ENCODE peak calls at places on chromosomes 7 and 10, in four cellular contexts. One of them, this sample, is unnamed.

GRCh38 chr7:107564553-107565298 is 955 bp downstream of the DUS4L start:
- DNase-seq in fibroblast of the aortic adventitia: peak; percentile 88
- DNase-seq in spleen: no peak
- DNase-seq in upper lobe of right lung: no peak
- DNase-seq in this sample: no peak

GRCh38 chr10:27297848-27298524 is 57.4 kb upstream of the ACBD5 start:
- DNase-seq in spleen: no peak
- DNase-seq in upper lobe of right lung: no peak
- DNase-seq in fibroblast of the aortic adventitia: no peak
- DNase-seq in this sample: no peak

GRCh38 chr7:141558544-141559183 is 7.5 kb downstream of the AGK start:
- DNase-seq in upper lobe of right lung: no peak
- DNase-seq in spleen: no peak
- DNase-seq in fibroblast of the aortic adventitia: peak; percentile 7
- DNase-seq in this sample: no peak

GRCh38 chr10:119370046-119370770 is 162.8 kb downstream of the GRK5 start:
- DNase-seq in upper lobe of right lung: peak; percentile 52
- DNase-seq in spleen: no peak
- DNase-seq in fibroblast of the aortic adventitia: peak; percentile 93
- DNase-seq in this sample: no peak

GRCh38 chr7:71131753-71132520 is at the start of gene GALNT17:
- DNase-seq in fibroblast of the aortic adventitia: no peak
- DNase-seq in upper lobe of right lung: no peak
- DNase-seq in spleen: peak; percentile 70
- DNase-seq in this sample: peak; percentile 52

GRCh38 chr7:139727151-139727705 is 50.6 kb downstream of the HIPK2 start:
- DNase-seq in fibroblast of the aortic adventitia: peak; percentile 53
- DNase-seq in spleen: no peak
- DNase-seq in upper lobe of right lung: no peak
- DNase-seq in this sample: no peak

GRCh38 chr7:154744226-154744860 is 258.6 kb downstream of the PAXIP1 start:
- DNase-seq in fibroblast of the aortic adventitia: no peak
- DNase-seq in spleen: no peak
- DNase-seq in upper lobe of right lung: peak; percentile 73
- DNase-seq in this sample: peak; percentile 84

GRCh38 chr10:110774069-110775021 is 97.4 kb upstream of the PDCD4 start:
- DNase-seq in fibroblast of the aortic adventitia: peak; percentile 53
- DNase-seq in spleen: no peak
- DNase-seq in upper lobe of right lung: no peak
- DNase-seq in this sample: no peak

GRCh38 chr10:43117031-43117776 is 21.0 kb upstream of the CSGALNACT2 start:
- DNase-seq in fibroblast of the aortic adventitia: no peak
- DNase-seq in upper lobe of right lung: peak; percentile 61
- DNase-seq in spleen: peak; percentile 70
- DNase-seq in this sample: no peak

GRCh38 chr10:66176772-66177171 is 749.1 kb upstream of the LRRTM3 start:
- DNase-seq in fibroblast of the aortic adventitia: no peak
- DNase-seq in upper lobe of right lung: no peak
- DNase-seq in spleen: no peak
- DNase-seq in this sample: no peak

GRCh38 chr7:80614911-80615310 is 23.5 kb upstream of the CD36 start:
- DNase-seq in fibroblast of the aortic adventitia: no peak
- DNase-seq in upper lobe of right lung: no peak
- DNase-seq in spleen: no peak
- DNase-seq in this sample: no peak

GRCh38 chr7:139121-139520 is 53.2 kb upstream of the FAM20C start:
- DNase-seq in spleen: peak; percentile 41
- DNase-seq in fibroblast of the aortic adventitia: no peak
- DNase-seq in upper lobe of right lung: peak; percentile 25
- DNase-seq in this sample: no peak

GRCh38 chr7:100793806-100794660 is 33.3 kb downstream of the EPHB4 start:
- DNase-seq in fibroblast of the aortic adventitia: no peak
- DNase-seq in spleen: no peak
- DNase-seq in upper lobe of right lung: no peak
- DNase-seq in this sample: no peak

GRCh38 chr7:100878685-100879084 is 3.8 kb downstream of the SRRT start:
- DNase-seq in upper lobe of right lung: no peak
- DNase-seq in fibroblast of the aortic adventitia: no peak
- DNase-seq in spleen: no peak
- DNase-seq in this sample: no peak

GRCh38 chr7:68730871-68731403 is 867.3 kb upstream of the AUTS2 start:
- DNase-seq in fibroblast of the aortic adventitia: no peak
- DNase-seq in spleen: no peak
- DNase-seq in upper lobe of right lung: no peak
- DNase-seq in this sample: no peak

GRCh38 chr10:4691776-4692175 is 134.2 kb upstream of the AKR1E2 start:
- DNase-seq in upper lobe of right lung: no peak
- DNase-seq in fibroblast of the aortic adventitia: peak; percentile 62
- DNase-seq in spleen: no peak
- DNase-seq in this sample: no peak

GRCh38 chr7:98238976-98239375 is 13.1 kb downstream of the TECPR1 start:
- DNase-seq in upper lobe of right lung: no peak
- DNase-seq in fibroblast of the aortic adventitia: no peak
- DNase-seq in spleen: no peak
- DNase-seq in this sample: no peak

GRCh38 chr7:155702616-155703015 is 58.2 kb downstream of the RBM33 start:
- DNase-seq in spleen: no peak
- DNase-seq in upper lobe of right lung: no peak
- DNase-seq in fibroblast of the aortic adventitia: peak; percentile 12
- DNase-seq in this sample: no peak

GRCh38 chr7:84783161-84783803 is 403.6 kb downstream of the SEMA3D start:
- DNase-seq in fibroblast of the aortic adventitia: peak; percentile 45
- DNase-seq in upper lobe of right lung: no peak
- DNase-seq in spleen: no peak
- DNase-seq in this sample: no peak

GRCh38 chr10:31644931-31645633 is 283.5 kb downstream of the ARHGAP12 start:
- DNase-seq in upper lobe of right lung: no peak
- DNase-seq in fibroblast of the aortic adventitia: peak; percentile 68
- DNase-seq in spleen: no peak
- DNase-seq in this sample: no peak

DNA sequence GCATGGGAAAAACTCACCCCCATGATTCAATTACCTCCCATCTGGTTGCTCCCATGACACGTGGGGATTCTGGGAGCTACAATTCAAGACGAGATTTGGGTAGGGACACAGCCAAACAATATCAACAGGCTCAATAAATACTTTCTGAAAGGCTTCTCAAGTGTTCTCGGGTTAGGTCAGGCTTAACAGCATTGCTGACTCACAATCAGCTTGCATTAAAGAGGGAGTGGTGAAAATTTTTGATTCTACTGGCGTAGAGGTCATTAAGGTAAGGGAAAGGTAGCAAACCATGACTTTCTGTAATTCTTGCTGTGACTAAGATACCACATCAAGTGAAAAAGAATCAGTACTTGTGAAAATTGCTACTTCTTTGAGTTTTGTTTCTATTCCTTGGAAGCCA is 126.4 kb downstream of the JCAD start:
- DNase-seq in spleen: no peak
- DNase-seq in fibroblast of the aortic adventitia: no peak
- DNase-seq in upper lobe of right lung: no peak
- DNase-seq in this sample: no peak
- TF ChIP-seq CTCF in spleen: no peak
- TF ChIP-seq CTCF in fibroblast of the aortic adventitia: no peak
- TF ChIP-seq CTCF in upper lobe of right lung: no peak
- TF ChIP-seq CTCF in this sample: no peak

GRCh38 chr10:101771380-101771779 is 4.5 kb downstream of the FGF8 start:
- DNase-seq in spleen: no peak
- DNase-seq in fibroblast of the aortic adventitia: no peak
- DNase-seq in upper lobe of right lung: no peak
- DNase-seq in this sample: no peak

GRCh38 chr10:101770331-101771215 is 5.3 kb downstream of the FGF8 start:
- DNase-seq in upper lobe of right lung: peak; percentile 63
- DNase-seq in fibroblast of the aortic adventitia: no peak
- DNase-seq in spleen: no peak
- DNase-seq in this sample: no peak

GRCh38 chr10:101768791-101769170 is 7.1 kb downstream of the FGF8 start:
- DNase-seq in fibroblast of the aortic adventitia: no peak
- DNase-seq in upper lobe of right lung: peak; percentile 19
- DNase-seq in spleen: no peak
- DNase-seq in this sample: no peak

GRCh38 chr10:101767966-101768790 is 7.7 kb downstream of the FGF8 start:
- DNase-seq in upper lobe of right lung: no peak
- DNase-seq in fibroblast of the aortic adventitia: no peak
- DNase-seq in spleen: no peak
- DNase-seq in this sample: no peak

GRCh38 chr10:101769541-101770180 is 6.3 kb downstream of the FGF8 start:
- DNase-seq in fibroblast of the aortic adventitia: no peak
- DNase-seq in upper lobe of right lung: no peak
- DNase-seq in spleen: no peak
- DNase-seq in this sample: no peak
- TF ChIP-seq CTCF in fibroblast of the aortic adventitia: no peak
- TF ChIP-seq CTCF in upper lobe of right lung: no peak
- TF ChIP-seq CTCF in spleen: no peak
- TF ChIP-seq CTCF in this sample: no peak

GRCh38 chr7:128869138-128869943 is 6.7 kb downstream of the ATP6V1F start:
- DNase-seq in fibroblast of the aortic adventitia: no peak
- DNase-seq in upper lobe of right lung: peak; percentile 83
- DNase-seq in spleen: peak; percentile 86
- DNase-seq in this sample: peak; percentile 72
- TF ChIP-seq CTCF in fibroblast of the aortic adventitia: no peak
- TF ChIP-seq CTCF in upper lobe of right lung: no peak
- TF ChIP-seq CTCF in spleen: peak; percentile 24
- TF ChIP-seq CTCF in this sample: no peak

GRCh38 chr10:76026931-76027330 is 595.5 kb downstream of the LRMDA start:
- DNase-seq in fibroblast of the aortic adventitia: no peak
- DNase-seq in spleen: no peak
- DNase-seq in upper lobe of right lung: no peak
- DNase-seq in this sample: no peak
- TF ChIP-seq CTCF in fibroblast of the aortic adventitia: peak; percentile 10
- TF ChIP-seq CTCF in spleen: no peak
- TF ChIP-seq CTCF in upper lobe of right lung: no peak
- TF ChIP-seq CTCF in this sample: no peak

GRCh38 chr10:79104264-79104954 is 35.6 kb downstream of the ZMIZ1 start:
- DNase-seq in spleen: peak; percentile 86
- DNase-seq in upper lobe of right lung: no peak
- DNase-seq in fibroblast of the aortic adventitia: peak; percentile 83
- DNase-seq in this sample: no peak

GRCh38 chr10:79106651-79107050 is 37.9 kb downstream of the ZMIZ1 start:
- DNase-seq in spleen: no peak
- DNase-seq in fibroblast of the aortic adventitia: no peak
- DNase-seq in upper lobe of right lung: no peak
- DNase-seq in this sample: no peak

GRCh38 chr10:79106251-79106650 is 37.5 kb downstream of the ZMIZ1 start:
- DNase-seq in fibroblast of the aortic adventitia: no peak
- DNase-seq in spleen: no peak
- DNase-seq in upper lobe of right lung: no peak
- DNase-seq in this sample: no peak

GRCh38 chr10:79105818-79106217 is 37.1 kb downstream of the ZMIZ1 start:
- DNase-seq in spleen: no peak
- DNase-seq in upper lobe of right lung: no peak
- DNase-seq in fibroblast of the aortic adventitia: no peak
- DNase-seq in this sample: no peak

GRCh38 chr10:79105164-79105739 is 36.5 kb downstream of the ZMIZ1 start:
- DNase-seq in fibroblast of the aortic adventitia: no peak
- DNase-seq in upper lobe of right lung: no peak
- DNase-seq in spleen: no peak
- DNase-seq in this sample: no peak
- TF ChIP-seq CTCF in fibroblast of the aortic adventitia: peak; percentile 10
- TF ChIP-seq CTCF in upper lobe of right lung: no peak
- TF ChIP-seq CTCF in spleen: no peak
- TF ChIP-seq CTCF in this sample: no peak

GRCh38 chr10:63976538-63976937 is 455.3 kb downstream of the REEP3 start:
- DNase-seq in upper lobe of right lung: peak; percentile 72
- DNase-seq in spleen: no peak
- DNase-seq in fibroblast of the aortic adventitia: peak; percentile 6
- DNase-seq in this sample: peak; percentile 57
- TF ChIP-seq CTCF in upper lobe of right lung: peak; percentile 58
- TF ChIP-seq CTCF in spleen: peak; percentile 63
- TF ChIP-seq CTCF in fibroblast of the aortic adventitia: peak; percentile 36
- TF ChIP-seq CTCF in this sample: peak; percentile 55

DNA sequence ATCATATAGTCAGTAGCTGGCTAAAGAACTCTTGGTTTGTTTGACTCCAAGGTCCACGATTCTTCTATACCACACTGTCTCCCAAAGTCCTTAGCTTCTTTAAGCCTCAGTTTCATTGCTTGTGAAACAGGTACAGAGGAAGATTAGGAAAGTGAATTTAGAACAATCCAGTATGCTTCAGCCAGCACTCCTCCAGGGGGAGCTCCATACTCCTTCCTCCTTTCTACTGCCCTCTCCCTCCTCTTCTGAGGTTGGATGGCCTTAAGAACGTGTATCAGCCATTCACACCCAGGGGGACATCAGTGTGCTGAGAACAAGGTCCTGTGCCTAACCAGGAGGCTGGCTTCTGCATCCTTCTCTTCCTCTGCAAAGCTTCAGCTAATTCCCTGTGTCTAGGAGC is 54.8 kb upstream of the CALD1 start:
- DNase-seq in spleen: no peak
- DNase-seq in upper lobe of right lung: no peak
- DNase-seq in fibroblast of the aortic adventitia: peak; percentile 73
- DNase-seq in this sample: no peak
- TF ChIP-seq CTCF in spleen: peak; percentile 19
- TF ChIP-seq CTCF in upper lobe of right lung: peak; percentile 35
- TF ChIP-seq CTCF in fibroblast of the aortic adventitia: peak; percentile 79
- TF ChIP-seq CTCF in this sample: peak; percentile 27

GRCh38 chr7:146054909-146055308 is 61.7 kb upstream of the CNTNAP2 start:
- DNase-seq in spleen: no peak
- DNase-seq in fibroblast of the aortic adventitia: no peak
- DNase-seq in upper lobe of right lung: no peak
- DNase-seq in this sample: no peak
- TF ChIP-seq CTCF in spleen: no peak
- TF ChIP-seq CTCF in fibroblast of the aortic adventitia: no peak
- TF ChIP-seq CTCF in upper lobe of right lung: no peak
- TF ChIP-seq CTCF in this sample: no peak